ENCODE peak calls at places on chromosomes 7 and 10, in four cellular contexts. One of them, this sample, is unnamed.

GRCh38 chr7:36967387-36967786 is 243.1 kb upstream of the AOAH start:
- DNase-seq in DND-41: no peak
- DNase-seq in mesenchymal stem cell: peak
- DNase-seq in IMR-90: peak
- DNase-seq in this sample: peak

GRCh38 chr10:121183241-121183640 is 332.1 kb downstream of the WDR11 start:
- DNase-seq in DND-41: no peak
- DNase-seq in mesenchymal stem cell: no peak
- DNase-seq in IMR-90: no peak
- DNase-seq in this sample: no peak

GRCh38 chr7:88095-88926 is 104.1 kb upstream of the FAM20C start:
- DNase-seq in IMR-90: no peak
- DNase-seq in mesenchymal stem cell: no peak
- DNase-seq in DND-41: no peak
- DNase-seq in this sample: no peak

GRCh38 chr7:142420554-142421362 is 162.9 kb upstream of the PRSS58 start:
- DNase-seq in DND-41: peak
- DNase-seq in mesenchymal stem cell: peak
- DNase-seq in IMR-90: peak
- DNase-seq in this sample: peak

GRCh38 chr7:146700015-146700560 is 583.5 kb downstream of the CNTNAP2 start:
- DNase-seq in IMR-90: no peak
- DNase-seq in mesenchymal stem cell: no peak
- DNase-seq in DND-41: no peak
- DNase-seq in this sample: peak

GRCh38 chr10:70672165-70672992 is at the start of gene ADAMTS14:
- DNase-seq in IMR-90: no peak
- DNase-seq in mesenchymal stem cell: peak
- DNase-seq in DND-41: peak
- DNase-seq in this sample: peak

GRCh38 chr10:63430091-63430998 is 35.4 kb downstream of the JMJD1C start:
- DNase-seq in DND-41: no peak
- DNase-seq in mesenchymal stem cell: peak
- DNase-seq in IMR-90: peak
- DNase-seq in this sample: peak

GRCh38 chr7:132575336-132575986 is 809 bp downstream of the PLXNA4 start:
- DNase-seq in IMR-90: peak
- DNase-seq in DND-41: no peak
- DNase-seq in mesenchymal stem cell: peak
- DNase-seq in this sample: peak

GRCh38 chr7:44986218-44987053 is 7.6 kb upstream of the MYO1G start:
- DNase-seq in IMR-90: peak
- DNase-seq in DND-41: peak
- DNase-seq in mesenchymal stem cell: peak
- DNase-seq in this sample: peak

GRCh38 chr7:3033136-3033535 is 10.5 kb downstream of the CARD11 start:
- DNase-seq in IMR-90: no peak
- DNase-seq in DND-41: no peak
- DNase-seq in mesenchymal stem cell: no peak
- DNase-seq in this sample: no peak

GRCh38 chr10:132434405-132435005 is 37.5 kb downstream of the PWWP2B start:
- DNase-seq in IMR-90: no peak
- DNase-seq in DND-41: no peak
- DNase-seq in mesenchymal stem cell: no peak
- DNase-seq in this sample: peak
- H3K27ac ChIP-seq in IMR-90: no peak
- H3K27ac ChIP-seq in DND-41: no peak
- H3K27ac ChIP-seq in mesenchymal stem cell: no peak
- H3K27ac ChIP-seq in this sample: no peak

GRCh38 chr7:149074116-149074885 is 16.2 kb downstream of the ZNF786 start:
- DNase-seq in mesenchymal stem cell: no peak
- DNase-seq in IMR-90: no peak
- DNase-seq in DND-41: no peak
- DNase-seq in this sample: no peak
- H3K4me2 ChIP-seq in mesenchymal stem cell: no peak
- H3K4me2 ChIP-seq in IMR-90: no peak
- H3K4me2 ChIP-seq in DND-41: no peak
- H3K4me2 ChIP-seq in this sample: no peak

GRCh38 chr10:124677871-124678565 is 66.2 kb downstream of the FAM53B start:
- DNase-seq in mesenchymal stem cell: no peak
- DNase-seq in DND-41: peak
- DNase-seq in IMR-90: peak
- DNase-seq in this sample: no peak
- H3K27ac ChIP-seq in mesenchymal stem cell: no peak
- H3K27ac ChIP-seq in DND-41: peak
- H3K27ac ChIP-seq in IMR-90: no peak
- H3K27ac ChIP-seq in this sample: no peak

GRCh38 chr7:155962191-155962967 is 150.1 kb upstream of the SHH start:
- DNase-seq in DND-41: no peak
- DNase-seq in IMR-90: peak
- DNase-seq in mesenchymal stem cell: peak
- DNase-seq in this sample: peak

GRCh38 chr7:155961241-155962190 is 149.3 kb upstream of the SHH start:
- DNase-seq in DND-41: no peak
- DNase-seq in mesenchymal stem cell: no peak
- DNase-seq in IMR-90: no peak
- DNase-seq in this sample: peak

GRCh38 chr7:155956977-155957376 is 144.7 kb upstream of the SHH start:
- DNase-seq in IMR-90: no peak
- DNase-seq in mesenchymal stem cell: no peak
- DNase-seq in DND-41: no peak
- DNase-seq in this sample: no peak

GRCh38 chr7:155962968-155963300 is 150.7 kb upstream of the SHH start:
- DNase-seq in DND-41: no peak
- DNase-seq in IMR-90: no peak
- DNase-seq in mesenchymal stem cell: no peak
- DNase-seq in this sample: no peak

GRCh38 chr7:155959894-155960293 is 147.6 kb upstream of the SHH start:
- DNase-seq in DND-41: no peak
- DNase-seq in mesenchymal stem cell: no peak
- DNase-seq in IMR-90: no peak
- DNase-seq in this sample: peak
- H3K4me2 ChIP-seq in DND-41: no peak
- H3K4me2 ChIP-seq in mesenchymal stem cell: no peak
- H3K4me2 ChIP-seq in IMR-90: no peak
- H3K4me2 ChIP-seq in this sample: peak

GRCh38 chr10:5412277-5412941 is at the start of gene NET1:
- DNase-seq in mesenchymal stem cell: peak
- DNase-seq in DND-41: peak
- DNase-seq in IMR-90: peak
- DNase-seq in this sample: peak
- H3K27ac ChIP-seq in mesenchymal stem cell: no peak
- H3K27ac ChIP-seq in DND-41: peak
- H3K27ac ChIP-seq in IMR-90: peak
- H3K27ac ChIP-seq in this sample: no peak

GRCh38 chr10:118816471-118817168 is 61.9 kb upstream of the CACUL1 start:
- DNase-seq in IMR-90: no peak
- DNase-seq in DND-41: no peak
- DNase-seq in mesenchymal stem cell: no peak
- DNase-seq in this sample: no peak
- H3K4me2 ChIP-seq in IMR-90: no peak
- H3K4me2 ChIP-seq in DND-41: no peak
- H3K4me2 ChIP-seq in mesenchymal stem cell: no peak
- H3K4me2 ChIP-seq in this sample: no peak

GRCh38 chr10:566241-566885 is 123.1 kb downstream of the DIP2C start:
- DNase-seq in IMR-90: no peak
- DNase-seq in DND-41: no peak
- DNase-seq in mesenchymal stem cell: no peak
- DNase-seq in this sample: no peak
- H3K27ac ChIP-seq in IMR-90: no peak
- H3K27ac ChIP-seq in DND-41: no peak
- H3K27ac ChIP-seq in mesenchymal stem cell: no peak
- H3K27ac ChIP-seq in this sample: no peak

GRCh38 chr7:6167587-6168154 is 104.8 kb downstream of the CYTH3 start:
- DNase-seq in DND-41: no peak
- DNase-seq in IMR-90: no peak
- DNase-seq in mesenchymal stem cell: no peak
- DNase-seq in this sample: no peak
- H3K4me2 ChIP-seq in DND-41: no peak
- H3K4me2 ChIP-seq in IMR-90: no peak
- H3K4me2 ChIP-seq in mesenchymal stem cell: no peak
- H3K4me2 ChIP-seq in this sample: no peak

GRCh38 chr10:88923525-88923924 is 29.0 kb downstream of the ACTA2 start:
- DNase-seq in DND-41: no peak
- DNase-seq in mesenchymal stem cell: no peak
- DNase-seq in IMR-90: peak
- DNase-seq in this sample: no peak

GRCh38 chr10:88931548-88931947 is 21.0 kb downstream of the ACTA2 start:
- DNase-seq in mesenchymal stem cell: peak
- DNase-seq in IMR-90: peak
- DNase-seq in DND-41: no peak
- DNase-seq in this sample: no peak

GRCh38 chr10:88926484-88927249 is 25.9 kb downstream of the ACTA2 start:
- DNase-seq in IMR-90: peak
- DNase-seq in mesenchymal stem cell: peak
- DNase-seq in DND-41: no peak
- DNase-seq in this sample: no peak

GRCh38 chr10:88928254-88928653 is 24.3 kb downstream of the ACTA2 start:
- DNase-seq in DND-41: no peak
- DNase-seq in mesenchymal stem cell: no peak
- DNase-seq in IMR-90: no peak
- DNase-seq in this sample: no peak

DNA sequence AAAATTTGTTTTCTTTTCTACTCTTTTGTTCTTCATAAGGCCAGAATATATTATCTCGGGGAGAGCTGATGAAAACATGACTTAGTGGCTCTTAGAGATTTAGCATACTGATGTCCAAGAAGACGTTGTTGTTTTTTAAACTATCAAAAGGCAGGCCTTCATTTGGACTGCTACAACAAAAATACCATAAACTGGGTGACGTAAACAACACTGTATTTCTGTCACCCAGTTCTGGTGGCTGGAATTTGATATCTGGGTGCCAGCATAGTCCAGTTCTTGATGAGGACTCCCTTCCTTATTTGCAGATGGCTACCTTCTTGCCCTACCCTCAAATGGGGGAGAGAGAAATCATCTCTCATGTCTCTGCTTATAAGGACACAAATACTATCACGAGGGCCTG is 25.3 kb downstream of the ACTA2 start:
- DNase-seq in IMR-90: no peak
- DNase-seq in mesenchymal stem cell: no peak
- DNase-seq in DND-41: no peak
- DNase-seq in this sample: no peak
- H3K27ac ChIP-seq in IMR-90: peak
- H3K27ac ChIP-seq in mesenchymal stem cell: peak
- H3K27ac ChIP-seq in DND-41: no peak
- H3K27ac ChIP-seq in this sample: no peak

DNA sequence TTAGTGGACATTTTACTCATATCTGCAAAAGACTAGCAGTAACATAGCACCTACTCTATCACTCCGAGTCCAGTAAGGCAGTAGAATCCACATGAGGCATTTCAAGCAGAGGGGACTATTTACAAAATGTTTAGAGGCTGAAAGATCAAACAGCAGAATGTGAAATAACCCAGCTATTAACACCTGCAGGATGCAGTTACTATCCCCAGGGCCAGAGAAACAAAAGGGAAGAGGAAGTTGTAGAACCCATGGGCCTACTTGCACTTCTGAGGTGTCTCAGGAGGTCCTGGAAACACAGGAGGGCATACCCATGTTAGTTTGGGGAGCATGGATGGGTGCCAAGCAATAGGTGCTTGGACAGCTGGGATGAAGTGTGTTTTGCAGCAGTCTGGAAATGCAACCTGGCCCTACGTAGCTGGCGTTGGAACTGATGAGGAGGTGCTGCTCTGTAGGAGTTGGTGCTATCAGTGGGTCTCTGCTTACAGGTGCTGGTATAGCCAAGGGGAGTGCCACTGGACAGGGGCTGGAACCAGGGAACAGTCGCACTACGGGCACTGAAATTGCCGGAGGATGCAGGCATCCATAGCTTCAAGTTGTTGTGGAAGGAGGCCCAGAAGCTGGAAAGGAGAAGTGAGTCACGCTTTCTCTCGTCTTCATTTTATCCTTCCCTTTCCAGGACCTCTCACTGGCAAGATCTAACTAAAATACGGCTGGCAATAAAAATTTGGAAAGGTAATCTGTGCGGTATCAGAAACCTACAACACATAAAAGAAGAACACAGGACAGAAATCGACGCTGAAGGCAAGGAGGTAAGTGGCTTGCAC is 25.9 kb downstream of the MACC1 start:
- DNase-seq in DND-41: no peak
- DNase-seq in mesenchymal stem cell: no peak
- DNase-seq in IMR-90: no peak
- DNase-seq in this sample: no peak
- H3K4me2 ChIP-seq in DND-41: no peak
- H3K4me2 ChIP-seq in mesenchymal stem cell: no peak
- H3K4me2 ChIP-seq in IMR-90: no peak
- H3K4me2 ChIP-seq in this sample: no peak

This sample was measured in PC-3.